ENCODE peak calls at places on chromosomes 4 and X, in six cellular contexts. X is mesendoderm, Z is neuronal stem cell, N is IMR-90, G is H9, M is mesenchymal stem cell. B is an unnamed sample. For H3K4me1, the result is how much of the 10 kb centered on the place peaks cover.

GRCh38 chrX:17656035-17656418 is 81.3 kb upstream of the SCML1 start:
- DNase-seq in X (no peak), Z (no peak), G (no peak), M (no peak), N (no peak), B (no peak)

GRCh38 chr4:185532327-185532726 is 3.0 kb downstream of the PDLIM3 start:
- DNase-seq in N (no peak), Z (no peak), M (no peak), X (no peak), G (no peak), B (no peak)

GRCh38 chrX:20378291-20378920 is 111.7 kb upstream of the RPS6KA3 start:
- DNase-seq in X (no peak), Z (no peak), N (peak), G (no peak), M (peak), B (no peak)

GRCh38 chr4:80069837-80070788 is 2.9 kb downstream of the ANTXR2 start:
- DNase-seq in X (no peak), G (no peak), M (peak), N (peak), Z (no peak), B (no peak)

GRCh38 chrX:103918584-103919335 is 43.7 kb upstream of the TMSB15B start:
- DNase-seq in X (peak), G (peak), Z (peak), M (peak), N (peak), B (peak)

GRCh38 chrX:11190745-11191510 is 79.8 kb downstream of the HCCS start:
- DNase-seq in Z (no peak), G (no peak), N (no peak), X (no peak), M (no peak), B (no peak)

GRCh38 chrX:66110112-66110511 is 53.9 kb upstream of the HEPH start:
- DNase-seq in Z (no peak), X (peak), G (peak), N (peak), M (peak), B (peak)

GRCh38 chr4:140427104-140427918 is at the start of gene CLGN:
- DNase-seq in X (peak), M (peak), N (peak), Z (peak), G (peak), B (peak)

GRCh38 chr4:140372607-140373327 is 679 bp upstream of the SCOC start:
- DNase-seq in Z (no peak), N (peak), M (peak), G (no peak), X (no peak), B (no peak)

GRCh38 chrX:38458071-38458470 is 103.3 kb upstream of the TSPAN7 start:
- DNase-seq in G (no peak), Z (no peak), M (no peak), N (no peak), X (peak), B (no peak)

GRCh38 chr4:84652478-84652877 is 69.6 kb downstream of the CDS1 start:
- DNase-seq in Z (no peak), N (no peak), X (no peak), M (no peak), G (no peak), B (no peak)

GRCh38 chr4:111960241-111960667 is 185.0 kb upstream of the FAM241A start:
- DNase-seq in X (no peak), M (peak), G (no peak), Z (no peak), N (no peak), B (peak)

GRCh38 chrX:46628406-46629371 is 55.1 kb downstream of the CHST7 start:
- DNase-seq in G (no peak), Z (no peak), X (no peak), N (peak), M (peak), B (peak)

GRCh38 chrX:13093489-13094140 is 49.2 kb upstream of the FAM9C start:
- DNase-seq in X (no peak), N (no peak), M (no peak), G (no peak), Z (no peak), B (no peak)

GRCh38 chr4:145230726-145231125 is 50.3 kb upstream of the OTUD4 start:
- DNase-seq in X (no peak), N (peak), G (no peak), Z (no peak), M (no peak), B (peak)

GRCh38 chr4:153474251-153474650 is 8.1 kb downstream of the TMEM131L start:
- DNase-seq in X (no peak), M (no peak), Z (no peak), N (no peak), G (no peak), B (no peak)

GRCh38 chr4:52660643-52661042 is 1.5 kb upstream of the USP46 start:
- DNase-seq in M (no peak), X (peak), Z (no peak), G (no peak), N (no peak), B (no peak)

GRCh38 chr4:128600996-128601857 is 208.3 kb upstream of the JADE1 start:
- DNase-seq in Z (no peak), M (peak), G (no peak), N (peak), X (peak), B (no peak)

GRCh38 chr4:151227731-151228130 is 49.2 kb upstream of the PRSS48 start:
- DNase-seq in N (peak), G (no peak), M (peak), Z (no peak), X (peak), B (peak)

GRCh38 chr4:56907489-56908205 is at the start of gene REST:
- DNase-seq in G (peak), M (peak), N (peak), Z (peak), X (peak), B (peak)

GRCh38 chr4:118340109-118340508 is 12.7 kb downstream of the PRSS12 start:
- DNase-seq in X (no peak), N (no peak), Z (no peak), G (no peak), M (no peak), B (no peak)

GRCh38 chr4:73252001-73252400 is 6.6 kb downstream of the ANKRD17 start:
- DNase-seq in G (no peak), N (peak), Z (no peak), X (no peak), M (peak), B (no peak)

GRCh38 chr4:77692847-77693432 is 87.3 kb downstream of the CXCL13 start:
- DNase-seq in G (no peak), Z (no peak), X (peak), N (no peak), M (no peak), B (no peak)

GRCh38 chrX:30302957-30303356 is 6.2 kb downstream of the NR0B1 start:
- DNase-seq in N (no peak), M (no peak), G (no peak), Z (no peak), X (no peak), B (no peak)

GRCh38 chrX:120111611-120112010 is 4.1 kb downstream of the RHOXF1 start:
- DNase-seq in X (no peak), Z (no peak), M (no peak), N (no peak), G (no peak), B (no peak)

GRCh38 chr4:138749303-138749702 is 266.3 kb upstream of the NOCT start:
- DNase-seq in Z (no peak), N (peak), M (peak), G (no peak), X (peak), B (no peak)

GRCh38 chr4:114271031-114271430 is 291.6 kb upstream of the ARSJ start:
- DNase-seq in G (no peak), X (no peak), M (no peak), Z (no peak), N (no peak), B (no peak)
- H2BK120ac ChIP-seq in G (no peak), X (no peak), M (no peak), Z (no peak), N (peak), B (no peak)

DNA sequence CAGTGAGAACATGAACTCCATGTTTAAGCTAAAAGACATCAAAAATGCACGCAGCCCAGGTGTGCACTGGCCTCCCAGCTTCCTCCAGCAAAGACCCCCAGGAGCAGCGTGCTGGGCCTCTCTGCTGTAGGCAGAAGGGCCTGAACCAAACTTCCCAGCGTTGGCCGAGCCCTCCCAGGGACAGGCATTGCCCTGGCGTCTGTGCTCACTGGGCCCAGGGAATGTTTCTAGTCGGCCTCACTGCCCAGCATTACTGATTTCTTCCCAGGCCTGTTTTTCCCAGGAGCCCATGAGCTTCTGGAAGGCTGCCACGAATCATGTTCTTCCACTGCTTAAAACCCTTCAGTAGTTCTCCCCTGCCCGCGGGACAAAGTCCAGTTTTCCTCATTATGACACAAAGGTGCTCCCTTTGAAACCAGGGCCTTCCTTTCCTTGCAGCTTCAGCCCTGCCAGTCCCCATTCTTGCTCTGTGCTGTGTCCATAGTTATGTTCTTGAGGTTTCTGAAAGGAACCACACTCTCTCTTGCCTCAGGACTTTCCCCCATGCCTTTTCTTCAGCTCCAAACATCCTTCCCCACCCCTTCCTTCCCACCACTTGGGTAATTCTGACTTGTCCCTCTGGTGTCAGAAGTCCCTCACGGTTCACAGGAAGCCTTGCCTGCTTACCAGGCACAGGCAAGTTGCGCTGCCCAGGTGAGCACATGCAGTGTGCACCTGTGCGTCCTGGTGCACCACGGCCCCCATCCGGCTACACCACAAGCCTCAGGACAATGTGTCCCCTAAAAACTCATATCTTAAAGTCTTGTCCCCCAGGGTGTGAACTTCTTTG is 93.4 kb upstream of the ENPP6 start:
- DNase-seq in M (no peak), Z (no peak), G (peak), X (no peak), N (no peak), B (no peak)
- H3K4me1 ChIP-seq in M (under half), Z (under half), G (under half), X (under half), N (under half), B (under half)

GRCh38 chr4:1458581-1458980 is 52.3 kb upstream of the NKX1-1 start:
- DNase-seq in N (no peak), M (no peak), X (no peak), Z (no peak), G (no peak), B (no peak)

GRCh38 chr4:1462009-1462767 is 55.9 kb upstream of the NKX1-1 start:
- DNase-seq in M (no peak), N (no peak), G (peak), X (no peak), Z (no peak), B (no peak)

GRCh38 chr4:1459081-1459480 is 52.8 kb upstream of the NKX1-1 start:
- DNase-seq in X (no peak), G (peak), M (no peak), Z (no peak), N (no peak), B (no peak)

GRCh38 chr4:1460967-1461868 is 55.0 kb upstream of the NKX1-1 start:
- DNase-seq in N (no peak), M (no peak), X (no peak), Z (no peak), G (no peak), B (no peak)

GRCh38 chr4:1459664-1460511 is 53.6 kb upstream of the NKX1-1 start:
- DNase-seq in N (no peak), Z (no peak), M (no peak), G (peak), X (no peak), B (no peak)
- H2BK120ac ChIP-seq in N (no peak), Z (peak), M (no peak), G (no peak), X (no peak), B (no peak)

GRCh38 chr4:38683265-38683664 is 19.3 kb downstream of the KLF3 start:
- DNase-seq in M (no peak), G (no peak), X (no peak), Z (no peak), N (no peak), B (no peak)

GRCh38 chr4:38684271-38684670 is 20.3 kb downstream of the KLF3 start:
- DNase-seq in X (no peak), M (no peak), Z (no peak), N (no peak), G (no peak), B (no peak)

GRCh38 chr4:38684951-38685350 is 21.0 kb downstream of the KLF3 start:
- DNase-seq in X (no peak), M (no peak), Z (no peak), N (no peak), G (no peak), B (no peak)

GRCh38 chr4:38678078-38678477 is 14.1 kb downstream of the KLF3 start:
- DNase-seq in N (peak), M (peak), X (no peak), Z (no peak), G (no peak), B (no peak)

GRCh38 chr4:38681283-38682066 is 17.5 kb downstream of the KLF3 start:
- DNase-seq in N (peak), M (no peak), X (no peak), G (no peak), Z (no peak), B (no peak)
- H3K4me1 ChIP-seq in N (under half), M (under half), X (under half), G (under half), Z (under half), B (under half)

DNA sequence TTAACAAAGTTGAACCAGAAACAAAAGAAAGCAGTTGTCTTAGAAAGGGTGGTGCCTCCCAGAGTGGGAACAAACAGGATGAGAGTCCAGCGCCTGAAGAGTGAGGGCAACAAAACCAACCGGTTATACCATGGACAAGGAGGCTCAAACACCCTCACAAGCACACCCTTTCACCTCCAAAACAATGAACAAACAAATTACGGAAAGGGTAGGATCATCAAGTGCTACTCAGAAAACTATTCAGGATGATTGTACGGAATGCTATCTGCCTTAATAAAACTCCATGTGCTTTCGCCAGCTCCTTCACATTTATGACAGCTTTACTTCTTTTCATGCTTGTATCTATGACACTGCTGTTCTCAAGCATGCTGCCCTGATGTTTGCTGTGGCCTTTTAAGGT is 26.8 kb downstream of the SLC39A8 start:
- DNase-seq in M (no peak), G (no peak), N (no peak), Z (no peak), X (no peak), B (peak)
- H2BK120ac ChIP-seq in M (no peak), G (no peak), N (no peak), Z (no peak), X (no peak), B (no peak)

DNA sequence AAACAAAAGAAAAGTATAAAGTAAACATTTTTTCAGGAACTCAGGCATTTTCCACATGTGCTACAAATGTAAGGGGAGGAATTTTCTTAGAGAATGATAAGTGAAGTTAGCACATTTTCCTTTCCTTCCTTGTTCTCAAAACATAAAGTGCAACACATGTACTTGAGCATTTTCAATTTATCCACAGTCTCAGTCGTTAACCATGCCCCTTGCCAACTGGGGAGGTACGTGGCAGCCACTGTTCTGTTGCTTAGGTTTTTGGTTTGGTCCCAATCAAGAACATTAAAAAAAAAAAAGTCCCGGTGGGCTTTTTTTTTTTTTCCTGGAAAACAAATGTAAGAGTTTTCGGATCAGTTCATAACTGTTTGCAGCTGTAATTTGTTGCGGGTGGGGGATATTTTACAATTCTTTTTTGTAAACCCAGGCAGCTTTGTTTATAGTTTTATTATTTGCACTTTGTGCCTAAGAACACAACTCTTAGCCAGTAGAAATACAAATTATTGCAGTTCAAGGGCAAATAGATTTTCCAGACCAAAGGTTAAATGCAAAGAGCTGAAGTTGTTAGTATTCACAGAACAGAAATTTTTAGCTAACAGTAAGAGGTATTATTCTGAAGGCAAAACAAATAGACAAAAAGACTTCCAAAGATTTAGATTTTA is 112.1 kb upstream of the NAP1L5 start:
- DNase-seq in X (no peak), N (no peak), M (no peak), Z (no peak), G (no peak), B (no peak)
- H3K4me1 ChIP-seq in X (under half), N (under half), M (under half), Z (under half), G (under half), B (under half)

GRCh38 chr4:7959066-7959465 is 19.4 kb upstream of the AFAP1 start:
- DNase-seq in M (no peak), N (no peak), X (no peak), G (no peak), Z (no peak), B (peak)

GRCh38 chr4:7962609-7963508 is 23.2 kb upstream of the AFAP1 start:
- DNase-seq in M (no peak), X (no peak), N (no peak), Z (no peak), G (no peak), B (peak)

GRCh38 chr4:7957113-7957656 is 17.5 kb upstream of the AFAP1 start:
- DNase-seq in G (no peak), N (peak), Z (no peak), M (no peak), X (peak), B (peak)

GRCh38 chr4:7960790-7961655 is 21.4 kb upstream of the AFAP1 start:
- DNase-seq in Z (no peak), M (peak), X (no peak), N (peak), G (no peak), B (peak)

GRCh38 chr4:7960017-7960789 is 20.5 kb upstream of the AFAP1 start:
- DNase-seq in Z (no peak), G (no peak), X (no peak), N (no peak), M (peak), B (no peak)
- H2BK120ac ChIP-seq in Z (no peak), G (no peak), X (no peak), N (peak), M (peak), B (peak)

B was measured in trophoblast cell.